ENCODE peak calls at places on chromosomes 16 and 17, in four cellular contexts. X, D, G and W are unnamed samples.

GRCh38 chr16:1158456-1159324 is 5.8 kb downstream of the CACNA1H start:
- DNase-seq in D (no peak), G (peak), X (no peak), W (peak)

GRCh38 chr17:51734462-51734861 is 424.1 kb downstream of the CA10 start:
- DNase-seq in D (no peak), G (no peak), X (no peak), W (peak)

GRCh38 chr17:13943859-13944258 is 125.4 kb upstream of the COX10 start:
- DNase-seq in G (no peak), D (no peak), X (no peak), W (no peak)

GRCh38 chr16:31880322-31880979 is 6.8 kb downstream of the ZNF267 start:
- DNase-seq in X (no peak), G (no peak), D (no peak), W (no peak)

GRCh38 chr16:30472328-30472942 is at the start of gene ITGAL:
- DNase-seq in G (peak), X (no peak), D (no peak), W (no peak)

GRCh38 chr16:62283-62682 is 8.7 kb downstream of the SNRNP25 start:
- DNase-seq in X (no peak), D (no peak), G (no peak), W (no peak)

GRCh38 chr16:67326472-67327309 is at the start of the genes KCTD19 and LRRC36:
- DNase-seq in G (peak), D (no peak), X (no peak), W (peak)

GRCh38 chr16:75224281-75224680 is 5.5 kb downstream of the CTRB1 start:
- DNase-seq in G (no peak), X (no peak), D (no peak), W (no peak)

GRCh38 chr17:40726919-40727318 is 23.4 kb upstream of the KRT24 start:
- DNase-seq in X (no peak), D (no peak), G (no peak), W (no peak)

GRCh38 chr16:67312450-67313118 is 14.0 kb downstream of the KCTD19 start:
- DNase-seq in D (no peak), G (no peak), X (no peak), W (no peak)

GRCh38 chr17:8746501-8747236 is 2.0 kb upstream of the CCDC42 start:
- DNase-seq in D (no peak), G (no peak), X (no peak), W (no peak)

GRCh38 chr16:86926695-86927094 is 348.3 kb downstream of the FOXL1 start:
- DNase-seq in X (no peak), D (no peak), G (no peak), W (no peak)

GRCh38 chr17:35932576-35932975 is 2.0 kb upstream of the RDM1 start:
- DNase-seq in G (no peak), D (no peak), X (no peak), W (no peak)

GRCh38 chr16:60905806-60906205 is 1130.4 kb downstream of the CDH8 start:
- DNase-seq in D (no peak), G (no peak), X (no peak), W (no peak)

GRCh38 chr17:62801553-62801952 is 6.6 kb downstream of the MARCHF10 start:
- DNase-seq in D (no peak), G (no peak), X (no peak), W (no peak)

GRCh38 chr16:69566437-69567030 is 768 bp downstream of the NFAT5 start:
- DNase-seq in X (peak), D (no peak), G (peak), W (peak)

GRCh38 chr16:75319513-75320401 is 68.3 kb upstream of the BCAR1 start:
- DNase-seq in X (no peak), G (no peak), D (no peak), W (no peak)

GRCh38 chr16:67803894-67804293 is 2.5 kb downstream of the RANBP10 start:
- DNase-seq in G (no peak), X (no peak), D (no peak), W (no peak)

GRCh38 chr16:77469639-77470038 is 34.8 kb upstream of the ADAMTS18 start:
- DNase-seq in X (no peak), D (no peak), G (no peak), W (no peak)

GRCh38 chr16:78307824-78308528 is 208.5 kb downstream of the WWOX start:
- DNase-seq in D (no peak), G (no peak), X (no peak), W (no peak)

GRCh38 chr17:57948169-57948554 is 7.0 kb downstream of the CUEDC1 start:
- DNase-seq in D (no peak), X (no peak), G (no peak), W (no peak)

GRCh38 chr17:57948555-57949420 is 6.4 kb downstream of the CUEDC1 start:
- DNase-seq in D (no peak), X (no peak), G (no peak), W (no peak)

GRCh38 chr17:57945999-57946797 is 9.0 kb downstream of the CUEDC1 start:
- DNase-seq in D (no peak), G (no peak), X (no peak), W (no peak)

GRCh38 chr17:57946798-57947358 is 8.3 kb downstream of the CUEDC1 start:
- DNase-seq in G (no peak), X (no peak), D (no peak), W (peak)

DNA sequence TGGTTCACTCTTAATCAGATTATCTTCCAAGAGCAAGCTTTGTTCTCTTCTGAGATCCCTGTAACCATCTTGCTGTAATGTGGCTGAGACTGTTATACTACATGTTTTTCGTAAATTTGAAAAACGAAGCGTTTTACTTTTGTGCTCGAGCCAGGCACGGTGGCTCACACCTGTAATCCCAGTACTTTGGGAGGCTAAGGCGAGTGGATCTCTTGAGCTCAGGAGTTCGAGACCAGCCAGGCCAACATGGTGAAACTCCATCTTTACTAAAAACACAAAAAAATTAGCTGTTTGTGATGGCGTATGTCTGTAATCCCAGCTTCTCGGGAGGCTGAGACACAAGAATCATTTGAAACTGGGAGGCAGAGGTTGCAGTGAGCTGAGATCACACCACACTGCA is 7.8 kb downstream of the CUEDC1 start:
- DNase-seq in G (no peak), X (no peak), D (no peak), W (no peak)
- H3K4me3 ChIP-seq in G (peak), X (peak), D (peak), W (peak)

DNA sequence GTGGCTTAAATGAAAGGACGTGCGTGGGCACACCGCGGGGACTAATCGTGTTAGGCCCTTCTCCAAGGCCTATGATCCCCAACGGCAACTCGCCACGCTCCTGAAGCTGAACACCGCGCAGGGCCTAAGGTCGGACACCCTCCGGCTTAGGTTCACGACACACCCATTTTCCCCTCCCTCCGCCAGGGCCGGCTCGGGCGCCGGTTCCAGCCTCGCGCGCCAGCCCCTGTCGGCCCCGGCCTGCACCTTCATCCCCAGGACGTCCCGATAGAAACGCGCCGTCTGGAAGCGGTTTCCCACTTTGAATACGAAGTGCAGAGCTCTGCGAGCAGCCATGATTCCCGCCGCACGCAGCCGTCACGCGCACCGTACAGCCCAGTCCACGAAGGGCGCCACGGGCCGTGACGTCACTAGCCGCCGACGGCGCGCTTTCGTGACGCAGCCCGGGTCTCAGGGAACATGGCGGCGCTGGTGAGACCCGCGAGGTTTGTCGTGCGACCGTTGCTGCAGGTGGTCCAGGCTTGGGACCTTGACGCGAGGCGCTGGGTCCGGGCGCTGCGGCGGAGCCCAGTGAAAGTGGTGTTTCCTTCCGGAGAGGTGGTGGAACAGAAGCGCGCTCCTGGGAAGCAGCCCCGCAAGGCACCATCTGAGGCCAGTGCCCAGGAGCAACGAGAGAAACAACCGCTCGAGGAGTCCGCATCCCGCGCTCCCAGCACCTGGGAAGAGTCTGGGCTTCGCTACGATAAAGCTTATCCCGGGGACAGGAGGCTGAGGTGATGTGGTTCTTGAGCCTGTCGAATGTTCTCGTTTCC is at the start of the genes GLOD4 and MRM3:
- DNase-seq in G (peak), D (peak), X (peak), W (peak)
- TF ChIP-seq CTCF in G (peak), D (peak), X (no peak), W (peak)

DNA sequence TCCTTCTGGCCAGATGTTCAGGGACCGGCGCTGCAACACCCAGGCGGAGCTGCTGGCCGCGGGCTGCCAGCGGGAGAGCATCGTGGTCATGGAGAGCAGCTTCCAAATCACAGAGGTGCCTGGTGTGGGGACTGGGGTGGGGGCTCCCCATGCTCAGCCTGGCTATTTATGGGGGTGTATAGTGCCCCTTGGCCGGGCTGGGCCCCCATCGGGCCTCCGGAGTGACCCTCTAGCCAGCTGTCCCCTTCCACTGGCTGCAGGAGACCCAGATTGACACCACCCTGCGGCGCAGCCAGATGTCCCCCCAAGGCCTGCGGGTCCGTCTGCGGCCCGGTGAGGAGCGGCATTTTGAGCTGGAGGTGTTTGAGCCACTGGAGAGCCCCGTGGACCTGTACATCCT is 6.1 kb downstream of the ITGB4 start:
- DNase-seq in X (no peak), G (no peak), D (no peak), W (no peak)
- H3K4me3 ChIP-seq in X (no peak), G (no peak), D (no peak), W (no peak)

GRCh38 chr17:33582661-33583060 is 289.6 kb upstream of the ASIC2 start:
- DNase-seq in X (no peak), G (no peak), D (no peak), W (no peak)
- TF ChIP-seq CTCF in X (no peak), G (no peak), D (no peak), W (no peak)